ENCODE peak calls at places on chromosomes 12 and 14, in seven cellular contexts. V, D, C, Y, W, Z and Q are unnamed samples.

GRCh38 chr14:103685276-103686211 is 29.7 kb downstream of the XRCC3 start:
- DNase-seq in Z (no peak), D (no peak), V (no peak), C (no peak), Y (no peak), W (no peak), Q (no peak)

GRCh38 chr14:46405095-46405494 is 246.5 kb downstream of the RPL10L start:
- DNase-seq in V (no peak), W (no peak), D (no peak), C (no peak), Y (no peak), Z (no peak), Q (no peak)

GRCh38 chr14:93648440-93649168 is 139.7 kb downstream of the PRIMA1 start:
- DNase-seq in Y (no peak), Z (no peak), D (no peak), V (no peak), C (peak), W (peak), Q (no peak)

GRCh38 chr14:33704486-33704885 is 246.4 kb downstream of the EGLN3 start:
- DNase-seq in Y (no peak), D (no peak), V (no peak), W (no peak), C (no peak), Z (no peak), Q (no peak)

GRCh38 chr12:5736527-5736926 is 208.5 kb downstream of the ANO2 start:
- DNase-seq in Z (no peak), D (no peak), Y (no peak), W (no peak), C (no peak), V (no peak), Q (no peak)

GRCh38 chr14:105201928-105202513 is 20.9 kb upstream of the NUDT14 start:
- DNase-seq in D (no peak), Z (no peak), W (no peak), C (peak), Y (no peak), V (no peak), Q (no peak)

GRCh38 chr12:13210022-13210539 is 13.6 kb downstream of the EMP1 start:
- DNase-seq in V (no peak), W (no peak), Y (no peak), C (no peak), D (no peak), Z (no peak), Q (no peak)

GRCh38 chr12:2270846-2271245 is 218.1 kb downstream of the CACNA1C start:
- DNase-seq in D (no peak), C (no peak), Y (no peak), V (no peak), Z (no peak), W (no peak), Q (no peak)

GRCh38 chr12:64569923-64570595 is 40.2 kb upstream of the RASSF3 start:
- DNase-seq in W (no peak), Z (no peak), D (no peak), V (no peak), C (no peak), Y (no peak), Q (no peak)

GRCh38 chr12:43776498-43776897 is 17.7 kb downstream of the IRAK4 start:
- DNase-seq in Z (no peak), D (no peak), W (peak), V (peak), Y (peak), C (no peak), Q (no peak)

GRCh38 chr14:65440230-65440629 is 27.7 kb downstream of the FUT8 start:
- DNase-seq in D (no peak), C (no peak), Z (no peak), W (no peak), V (no peak), Y (no peak), Q (no peak)

GRCh38 chr14:52360831-52361230 is 46.7 kb downstream of the PTGER2 start:
- DNase-seq in Z (no peak), C (no peak), D (no peak), Y (peak), W (no peak), V (no peak), Q (no peak)

GRCh38 chr12:111444314-111444705 is 38.6 kb downstream of the SH2B3 start:
- DNase-seq in D (no peak), C (peak), Y (no peak), W (no peak), Z (no peak), V (no peak), Q (no peak)

GRCh38 chr14:24818054-24818822 is 184.2 kb upstream of the GZMB start:
- DNase-seq in C (no peak), Z (no peak), Y (peak), D (no peak), W (no peak), V (no peak), Q (no peak)

GRCh38 chr14:33774866-33775519 is 175.9 kb downstream of the EGLN3 start:
- DNase-seq in W (no peak), Z (no peak), V (no peak), D (no peak), Y (no peak), C (no peak), Q (no peak)

GRCh38 chr14:88321692-88322504 is 1.2 kb downstream of the KCNK10 start:
- DNase-seq in V (no peak), C (no peak), Y (no peak), W (peak), Z (peak), D (no peak), Q (no peak)

GRCh38 chr14:64324461-64325255 is 30.5 kb upstream of the ESR2 start:
- DNase-seq in W (no peak), V (peak), D (no peak), C (no peak), Z (no peak), Y (peak), Q (no peak)

GRCh38 chr14:76793324-76793723 is 19.4 kb downstream of the ANGEL1 start:
- DNase-seq in W (no peak), C (no peak), D (no peak), Z (no peak), V (no peak), Y (no peak), Q (no peak)

GRCh38 chr12:5139751-5140150 is 96.1 kb downstream of the KCNA5 start:
- DNase-seq in W (no peak), D (no peak), V (no peak), Y (no peak), C (no peak), Z (no peak), Q (no peak)

GRCh38 chr12:108367436-108367835 is 28.3 kb upstream of the CMKLR1 start:
- DNase-seq in W (no peak), Y (peak), C (no peak), D (peak), V (peak), Z (peak), Q (no peak)